ENCODE peak calls at places on chromosomes 12 and 14, in four cellular contexts. K, H, Q and Z are unnamed samples.

GRCh38 chr14:93970589-93970966 is 5.8 kb downstream of the ASB2 start:
- DNase-seq in Q (no peak), H (no peak), K (no peak), Z (peak; percentile 48)

GRCh38 chr12:20457582-20457981 is 89.2 kb downstream of the PDE3A start:
- DNase-seq in K (no peak), H (no peak), Q (no peak), Z (no peak)

GRCh38 chr12:32444895-32445294 is 45.5 kb downstream of the FGD4 start:
- DNase-seq in K (no peak), H (no peak), Q (peak; percentile 89), Z (no peak)

GRCh38 chr14:35689000-35689460 is 120.1 kb downstream of the RALGAPA1 start:
- DNase-seq in K (no peak), Q (no peak), H (no peak), Z (no peak)

GRCh38 chr12:132236930-132237771 is 92.2 kb downstream of the GALNT9 start:
- DNase-seq in H (no peak), K (peak; percentile 55), Q (no peak), Z (no peak)

GRCh38 chr12:1594295-1595025 is at the start of gene FBXL14:
- DNase-seq in K (peak; percentile 93), H (peak; percentile 89), Q (peak; percentile 92), Z (peak; percentile 90)

GRCh38 chr12:88960213-88960878 is 380.1 kb upstream of the KITLG start:
- DNase-seq in K (no peak), Q (peak; percentile 58), H (no peak), Z (no peak)

GRCh38 chr12:75553865-75554555 is 42.6 kb upstream of the KRR1 start:
- DNase-seq in Q (no peak), H (no peak), K (no peak), Z (no peak)

GRCh38 chr12:6960291-6961277 is 9.4 kb downstream of the PTPN6 start:
- DNase-seq in H (no peak), Q (peak; percentile 51), K (no peak), Z (peak; percentile 25)

GRCh38 chr12:452667-453210 is 7.0 kb upstream of the B4GALNT3 start:
- DNase-seq in Q (no peak), H (no peak), K (peak; percentile 64), Z (no peak)

DNA sequence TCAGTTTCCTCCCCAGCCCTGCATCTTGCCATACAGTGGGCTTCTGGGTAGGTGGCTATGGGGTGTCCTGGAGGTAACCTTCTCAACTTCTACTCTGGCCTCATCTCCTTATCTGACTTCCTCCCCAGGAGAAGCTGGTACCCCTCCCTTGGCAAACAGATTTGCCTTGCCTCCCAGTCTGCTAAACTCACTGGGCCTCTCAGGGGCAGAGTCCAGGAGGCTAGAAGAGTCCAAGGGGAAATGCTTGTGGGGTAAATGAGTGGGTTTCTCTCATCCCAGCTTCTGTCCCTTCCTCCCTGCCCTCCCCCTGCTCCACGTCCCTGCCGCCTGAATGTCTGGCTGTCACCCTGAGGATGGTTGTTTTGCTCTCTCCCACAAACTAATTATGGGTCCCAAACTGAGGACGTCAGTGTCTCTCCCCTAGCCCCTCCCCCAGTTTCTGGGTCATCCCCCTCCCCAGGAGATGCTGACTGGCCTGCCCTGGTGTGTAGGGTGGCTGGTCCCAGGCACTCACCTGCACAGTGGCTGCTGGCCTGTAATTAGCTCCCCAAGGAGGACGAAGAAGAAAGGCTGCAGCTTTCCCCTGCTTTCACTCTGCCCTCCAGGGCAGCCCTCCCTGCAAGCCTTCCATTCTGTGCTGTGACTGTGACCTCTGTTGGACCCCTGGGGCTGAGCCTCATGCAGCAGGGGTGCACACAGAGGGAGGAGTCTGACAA is at the start of gene LRP1-AS:
- DNase-seq in Q (no peak), K (no peak), H (no peak), Z (no peak)
- H3K27ac ChIP-seq in Q (peak within 1 kb of the TSS; percentile 47), K (peak within 1 kb of the TSS; percentile 84), H (no peak within 1 kb of the TSS), Z (no peak within 1 kb of the TSS)

GRCh38 chr12:108823804-108824203 is 33.6 kb downstream of the SSH1 start:
- DNase-seq in H (no peak), Q (peak; percentile 37), K (no peak), Z (no peak)

GRCh38 chr12:108827941-108828340 is 29.4 kb downstream of the SSH1 start:
- DNase-seq in H (no peak), Q (no peak), K (no peak), Z (no peak)

GRCh38 chr12:108826807-108827721 is 30.3 kb downstream of the SSH1 start:
- DNase-seq in H (no peak), Q (peak; percentile 69), K (no peak), Z (no peak)

GRCh38 chr12:108826115-108826806 is 31.1 kb downstream of the SSH1 start:
- DNase-seq in H (no peak), K (peak; percentile 80), Q (peak; percentile 94), Z (peak; percentile 82)

DNA sequence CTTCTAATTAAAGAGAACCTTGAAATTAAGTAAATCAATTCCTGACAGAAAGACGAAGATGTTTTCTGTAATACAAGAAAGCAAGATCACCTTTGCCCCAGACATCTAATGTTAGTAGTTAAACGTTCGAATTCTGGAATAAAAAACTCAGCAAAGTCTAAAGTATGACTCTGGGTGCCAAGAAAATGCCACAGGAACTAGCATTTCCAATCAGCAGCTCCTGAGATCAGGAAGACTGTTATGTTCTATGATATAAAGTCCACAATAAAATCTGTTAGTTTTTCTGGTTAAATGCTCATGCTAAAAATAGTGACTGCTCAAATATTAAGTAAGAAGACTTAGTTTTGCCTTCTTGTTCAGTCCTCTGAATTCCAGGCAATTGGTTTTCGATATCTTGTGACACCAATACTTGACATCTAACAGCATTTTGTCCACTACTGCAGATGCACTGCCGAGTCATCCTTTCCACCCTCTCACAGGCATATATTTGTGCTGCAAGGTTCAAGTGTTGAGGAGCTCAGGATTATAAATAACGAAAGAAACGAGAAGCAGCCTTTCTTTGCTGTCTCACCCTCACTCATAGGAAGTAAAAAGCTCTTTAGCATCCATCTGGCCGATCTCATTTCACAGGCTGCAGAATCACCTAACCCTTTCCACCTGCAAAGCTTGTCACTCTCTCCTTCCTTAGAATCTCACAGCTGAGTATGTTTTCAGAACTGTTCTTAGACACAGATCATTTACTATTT is 32.0 kb downstream of the SSH1 start:
- DNase-seq in H (no peak), Q (peak; percentile 48), K (no peak), Z (peak; percentile 34)
- H3K36me3 ChIP-seq in H (peaks cover 8% of the 10 kb centered on the region), Q (peaks cover 22% of the 10 kb centered on the region), K (peaks cover 37% of the 10 kb centered on the region), Z (peaks cover 71% of the 10 kb centered on the region)

GRCh38 chr12:53055471-53056266 is 5.8 kb downstream of the TNS2 start:
- DNase-seq in H (no peak), Q (no peak), K (no peak), Z (no peak)

GRCh38 chr12:53058674-53059433 is 9.0 kb downstream of the TNS2 start:
- DNase-seq in Q (peak; percentile 3), H (no peak), K (peak; percentile 65), Z (no peak)

GRCh38 chr12:53057816-53058500 is 8.1 kb downstream of the TNS2 start:
- DNase-seq in H (no peak), K (peak; percentile 44), Q (peak; percentile 0), Z (no peak)

GRCh38 chr12:53056296-53056695 is 6.4 kb downstream of the TNS2 start:
- DNase-seq in H (no peak), Q (peak; percentile 13), K (no peak), Z (no peak)

DNA sequence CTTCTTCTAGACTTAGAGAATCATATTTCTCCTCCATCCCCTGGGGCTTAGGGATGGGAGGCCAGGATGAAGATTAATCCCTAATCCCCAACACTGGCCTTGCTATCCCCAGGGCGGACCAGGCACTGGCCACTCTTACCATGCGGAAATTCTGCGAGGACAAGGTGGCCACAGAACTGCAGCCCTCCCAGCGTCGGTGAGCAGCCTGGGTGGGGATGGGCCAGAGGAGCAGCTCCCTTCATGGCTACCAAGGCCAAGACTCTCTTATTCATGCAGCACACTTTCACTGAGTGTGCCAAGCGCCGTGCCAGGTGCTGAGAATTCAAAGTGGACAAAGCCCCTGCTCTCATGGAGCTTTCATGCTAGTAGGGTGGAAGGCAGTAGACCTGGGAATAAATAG is 7.0 kb downstream of the TNS2 start:
- DNase-seq in H (no peak), Q (no peak), K (no peak), Z (no peak)
- H3K4me1 ChIP-seq in H (peaks cover 6% of the 10 kb centered on the region), Q (peaks cover 7% of the 10 kb centered on the region), K (peaks cover 53% of the 10 kb centered on the region), Z (peaks cover 11% of the 10 kb centered on the region)

GRCh38 chr12:67449591-67450052 is 180.5 kb downstream of the CAND1 start:
- DNase-seq in Q (no peak), H (no peak), K (no peak), Z (no peak)
- H3K27ac ChIP-seq in Q (no peak overlapping the region), H (no peak overlapping the region), K (no peak overlapping the region), Z (no peak overlapping the region)

DNA sequence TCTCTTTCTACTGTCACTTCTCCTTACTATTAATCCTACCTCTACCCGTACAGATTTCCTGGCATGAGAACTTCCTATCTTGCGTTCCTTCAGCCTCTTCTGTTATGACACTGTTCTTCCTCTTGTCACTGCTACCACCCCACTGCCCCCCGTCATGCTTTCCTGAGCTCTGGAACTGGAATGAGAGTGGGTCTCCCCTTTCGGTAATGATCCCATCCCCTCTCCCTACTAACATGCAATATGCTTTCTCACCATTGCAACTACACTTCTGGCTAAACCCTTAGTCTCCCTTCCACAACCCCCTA is 4.9 kb upstream of the AP1G2 start:
- DNase-seq in H (no peak), K (no peak), Q (no peak), Z (no peak)
- H3K36me3 ChIP-seq in H (peaks cover 4% of the 10 kb centered on the region), K (no peaks in the 10 kb centered on the region), Q (no peaks in the 10 kb centered on the region), Z (no peaks in the 10 kb centered on the region)

DNA sequence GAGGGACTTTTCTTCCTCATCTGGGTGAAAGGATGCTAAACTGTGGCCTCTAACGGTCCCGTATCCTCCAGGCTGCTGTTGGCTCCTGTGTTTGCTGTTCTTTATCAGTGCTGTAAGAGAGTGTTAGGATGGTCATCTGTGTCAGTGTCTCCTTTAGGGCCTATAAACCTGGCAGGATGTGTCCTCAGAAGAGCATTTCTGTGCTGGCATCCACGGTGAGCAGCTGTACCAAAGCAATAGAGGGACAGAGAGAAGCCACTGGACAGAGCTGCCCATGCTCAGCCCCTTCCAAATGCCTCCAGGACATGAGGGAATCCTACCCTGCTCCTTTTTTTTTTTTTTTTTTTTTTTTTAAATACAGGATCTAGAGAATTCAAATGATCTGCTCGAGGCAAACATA is 253.0 kb downstream of the ZFP36L1 start:
- DNase-seq in K (no peak), Q (no peak), H (no peak), Z (no peak)
- H3K4me1 ChIP-seq in K (peaks cover 8% of the 10 kb centered on the region), Q (peaks cover 14% of the 10 kb centered on the region), H (peaks cover 25% of the 10 kb centered on the region), Z (peaks cover 7% of the 10 kb centered on the region)

DNA sequence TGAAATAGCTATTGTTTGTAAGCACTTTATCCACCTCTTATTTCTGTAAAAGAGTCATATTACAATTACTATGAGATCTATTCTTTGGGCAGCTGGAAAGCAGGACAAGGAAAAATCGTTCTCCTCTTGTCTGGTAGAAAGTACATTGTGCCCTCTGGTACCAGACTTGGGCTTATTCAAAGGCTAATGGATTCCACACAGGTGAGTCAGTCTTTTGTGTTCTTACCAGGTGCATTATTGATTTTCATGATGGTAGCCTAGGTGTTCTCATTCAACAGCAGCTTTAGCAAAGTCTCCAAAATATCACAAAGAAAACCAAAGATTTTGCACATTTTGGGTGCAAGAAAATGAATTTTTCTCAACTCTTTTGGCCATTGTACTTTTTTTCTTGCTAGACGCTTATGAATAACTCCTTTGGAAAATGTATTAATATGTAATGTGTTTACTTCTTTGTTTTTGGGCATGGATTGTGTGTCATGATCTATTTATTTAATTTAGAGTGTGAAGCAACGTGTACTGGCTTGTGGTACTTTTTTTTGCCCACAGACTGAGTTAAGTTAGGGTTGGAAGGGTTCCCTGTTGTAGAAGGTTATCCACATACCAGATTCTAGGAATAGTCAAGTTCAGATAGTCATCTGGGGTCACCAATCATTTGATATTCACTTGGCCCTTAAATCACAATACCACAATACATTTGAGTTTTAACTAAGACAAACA is 26.2 kb downstream of the MNAT1 start:
- DNase-seq in Q (no peak), H (no peak), K (no peak), Z (no peak)
- H3K27ac ChIP-seq in Q (no peak overlapping the region), H (no peak overlapping the region), K (no peak overlapping the region), Z (no peak overlapping the region)